ENCODE peak calls at places on chromosome 5, in seven cellular contexts. K is spleen, J is prostate gland, G is stomach, O is uterus, Y is vagina, B is body of pancreas. A is an unnamed sample.

GRCh38 chr5:36575367-36575781 is 31.0 kb upstream of the SLC1A3 start:
- DNase-seq in K (no peak), J (no peak), G (no peak), O (no peak), Y (no peak), B (no peak), A (no peak)

GRCh38 chr5:116766470-116766947 is 191.9 kb upstream of the SEMA6A start:
- DNase-seq in K (no peak), J (no peak), G (no peak), O (peak), Y (peak), B (peak), A (peak)

GRCh38 chr5:141476132-141476909 is 555 bp downstream of the PCDHGC3 start:
- DNase-seq in K (no peak), J (peak), G (peak), O (peak), Y (no peak), B (peak), A (peak)

GRCh38 chr5:59722875-59723274 is 170.7 kb downstream of the PDE4D start:
- DNase-seq in K (no peak), J (no peak), G (no peak), O (no peak), Y (no peak), B (no peak), A (no peak)

GRCh38 chr5:9059920-9060691 is 485.8 kb downstream of the SEMA5A start:
- DNase-seq in K (no peak), J (peak), G (no peak), O (peak), Y (no peak), B (peak), A (no peak)

GRCh38 chr5:139803978-139804377 is 8.4 kb downstream of the PSD2 start:
- DNase-seq in K (no peak), J (no peak), G (no peak), O (no peak), Y (no peak), B (no peak), A (no peak)

GRCh38 chr5:61409568-61409967 is 77.5 kb downstream of the ZSWIM6 start:
- DNase-seq in K (no peak), J (no peak), G (no peak), O (no peak), Y (no peak), B (no peak), A (no peak)

GRCh38 chr5:170353011-170353890 is 35.9 kb downstream of the KCNMB1 start:
- DNase-seq in K (no peak), J (no peak), G (no peak), O (no peak), Y (no peak), B (peak), A (peak)

GRCh38 chr5:14449052-14449661 is 132.4 kb upstream of the OTULINL start:
- DNase-seq in K (no peak), J (no peak), G (no peak), O (peak), Y (no peak), B (no peak), A (no peak)

GRCh38 chr5:143657814-143658395 is 154.1 kb upstream of the HMHB1 start:
- DNase-seq in K (no peak), J (no peak), G (no peak), O (no peak), Y (no peak), B (no peak), A (no peak)

GRCh38 chr5:72498284-72498683 is 8.9 kb downstream of the ZNF366 start:
- DNase-seq in K (no peak), J (no peak), G (no peak), O (no peak), Y (no peak), B (no peak), A (no peak)

GRCh38 chr5:72497823-72498222 is 9.4 kb downstream of the ZNF366 start:
- DNase-seq in K (no peak), J (no peak), G (no peak), O (no peak), Y (no peak), B (no peak), A (no peak)

GRCh38 chr5:72499090-72499489 is 8.1 kb downstream of the ZNF366 start:
- DNase-seq in K (no peak), J (no peak), G (no peak), O (no peak), Y (peak), B (no peak), A (no peak)

GRCh38 chr5:72499730-72500129 is 7.5 kb downstream of the ZNF366 start:
- DNase-seq in K (no peak), J (no peak), G (no peak), O (peak), Y (peak), B (no peak), A (no peak)

DNA sequence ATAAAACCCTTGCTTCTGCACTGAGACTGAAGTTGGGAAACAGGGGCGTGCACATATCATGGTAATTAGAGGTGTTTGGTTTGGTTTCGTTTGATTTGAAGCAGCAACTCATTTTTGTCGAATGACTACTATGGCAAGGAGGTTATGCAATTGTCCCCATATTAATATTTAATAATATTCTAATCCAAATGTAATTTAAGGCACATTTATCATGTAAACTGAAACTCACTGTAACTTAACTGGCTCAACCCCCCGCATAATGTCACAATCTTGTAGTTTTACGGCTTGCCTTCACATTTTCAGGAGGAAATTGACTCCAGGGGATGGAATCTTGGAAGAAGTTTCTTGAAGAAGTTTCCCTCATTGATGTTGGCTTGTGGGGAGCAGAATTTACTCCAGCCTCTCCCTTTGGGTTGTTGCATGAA is 12.5 kb downstream of the ZNF366 start:
- DNase-seq in K (no peak), J (no peak), G (no peak), O (no peak), Y (no peak), B (no peak), A (no peak)
- H3K4me3 ChIP-seq in K (no peak), J (no peak), G (no peak), O (no peak), Y (no peak), B (no peak), A (no peak)

DNA sequence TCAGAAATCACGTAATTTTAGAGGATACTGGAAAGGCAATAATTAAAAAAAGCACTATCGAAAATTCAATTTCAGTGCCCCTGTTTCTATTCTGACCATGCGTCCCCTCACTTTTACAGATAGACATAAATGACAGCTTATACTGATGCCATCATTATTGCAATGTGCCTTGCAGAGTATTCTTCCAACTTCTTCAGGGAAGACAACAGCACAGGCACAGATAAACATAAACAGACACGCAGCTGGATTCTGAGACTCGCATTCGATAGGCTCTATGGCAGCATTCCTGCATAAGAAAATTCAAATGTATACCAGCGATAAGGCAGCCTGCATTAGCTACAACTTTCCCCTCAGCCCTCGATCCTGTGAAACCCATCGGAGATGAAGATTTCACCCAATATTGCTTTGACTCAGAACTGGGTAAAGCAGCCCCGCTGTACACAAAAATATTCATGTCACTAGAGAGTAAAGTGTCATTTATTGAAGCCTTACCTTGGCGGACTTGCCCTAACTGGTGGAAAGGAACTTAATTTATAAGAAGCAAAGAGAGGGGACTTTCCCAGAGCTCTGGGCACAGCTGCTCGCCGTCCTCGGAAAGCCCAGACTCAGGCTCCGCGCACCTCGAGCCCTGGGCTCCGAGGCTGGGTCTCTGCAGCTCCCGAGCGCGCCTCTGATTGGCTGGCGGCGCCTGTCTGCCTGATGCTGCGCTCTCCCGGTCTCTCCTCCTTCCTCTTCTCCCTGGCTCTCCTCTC is at the start of gene CDH18:
- DNase-seq in K (peak), J (peak), G (peak), O (no peak), Y (no peak), B (peak), A (peak)
- H3K27ac ChIP-seq in K (no peak), J (no peak), G (no peak), O (no peak), Y (no peak), B (no peak), A (no peak)

GRCh38 chr5:151144922-151145321 is 12.7 kb downstream of the ANXA6 start:
- DNase-seq in K (no peak), J (no peak), G (no peak), O (no peak), Y (no peak), B (no peak), A (no peak)
- TF ChIP-seq POLR2A in K (no peak), J (no peak), G (no peak), O (no peak), Y (no peak), B (no peak), A (no peak)

DNA sequence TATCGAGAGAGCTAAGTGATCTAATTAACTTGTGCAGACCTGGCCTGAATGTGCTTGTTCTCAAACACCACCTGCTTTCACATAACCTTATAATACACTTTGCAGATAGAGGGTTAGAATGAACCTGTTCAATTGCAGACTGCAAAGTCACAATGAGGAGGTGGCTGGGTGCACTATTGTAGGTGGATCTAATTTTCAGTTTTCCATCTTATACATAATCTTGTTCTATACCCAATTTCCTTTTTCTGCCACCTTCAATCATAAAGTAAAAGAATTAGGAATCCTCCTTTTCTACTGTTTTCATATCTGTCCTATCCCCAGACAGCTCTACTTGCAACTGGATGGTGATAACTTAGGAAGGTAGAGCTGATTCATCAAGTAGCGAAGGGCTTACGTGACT is 68.8 kb upstream of the APC start:
- DNase-seq in K (no peak), J (no peak), G (no peak), O (no peak), Y (no peak), B (no peak), A (no peak)
- H3K4me3 ChIP-seq in K (no peak), J (no peak), G (no peak), O (no peak), Y (no peak), B (no peak), A (no peak)

DNA sequence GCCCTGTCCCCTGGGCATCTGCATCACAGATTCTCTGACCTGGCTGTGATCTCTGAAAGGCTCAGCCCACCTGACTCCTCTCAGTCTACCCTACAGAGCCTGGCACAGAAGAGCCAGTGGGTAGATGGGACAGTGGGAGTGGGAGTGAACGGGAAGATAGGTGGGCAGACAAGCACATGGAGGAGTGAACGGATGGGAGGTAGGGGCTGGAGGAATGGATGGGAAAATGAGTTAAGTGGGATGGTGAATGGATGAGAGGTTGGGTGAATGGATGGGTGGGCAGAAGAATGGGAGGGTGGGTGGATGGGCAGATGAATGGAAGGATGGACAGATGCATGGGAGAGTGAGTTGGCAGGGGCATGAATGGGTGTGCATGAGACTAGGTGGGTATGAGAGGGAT is 18.8 kb downstream of the STK10 start:
- DNase-seq in K (no peak), J (no peak), G (no peak), O (no peak), Y (no peak), B (no peak), A (no peak)
- H3K27ac ChIP-seq in K (no peak), J (no peak), G (no peak), O (no peak), Y (no peak), B (no peak), A (no peak)

DNA sequence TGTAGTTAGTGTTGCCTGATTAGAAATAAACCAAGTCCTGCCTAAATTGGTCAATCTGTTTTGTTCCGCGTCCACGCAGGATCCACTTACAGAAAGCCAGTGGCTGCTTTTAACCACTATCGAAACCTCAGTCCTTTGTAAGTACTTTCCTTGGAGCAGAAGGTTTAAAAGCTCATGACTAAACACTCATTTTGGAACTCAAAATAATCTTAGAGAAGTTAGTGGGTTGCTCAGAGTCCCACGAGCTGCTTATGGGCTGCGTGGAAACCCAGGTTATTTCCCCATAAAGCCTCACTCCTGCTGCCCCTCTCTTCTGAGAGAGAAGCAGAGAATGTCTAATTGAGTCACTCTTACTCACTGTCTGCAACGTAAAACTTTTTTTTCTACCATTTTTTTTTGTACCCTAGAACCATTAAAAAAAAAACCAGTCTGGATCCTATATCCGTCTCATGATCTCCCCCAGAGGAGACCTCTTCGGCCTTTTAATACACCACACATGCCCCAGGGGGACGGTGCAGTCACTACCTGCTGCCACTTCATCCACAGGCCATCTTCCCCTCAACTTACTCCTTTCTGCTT is 7.5 kb downstream of the BASP1 start:
- DNase-seq in K (no peak), J (no peak), G (no peak), O (no peak), Y (no peak), B (no peak), A (no peak)
- TF ChIP-seq POLR2A in K (no peak), J (no peak), G (no peak), O (no peak), Y (no peak), B (no peak), A (no peak)

GRCh38 chr5:124720589-124720988 is 25.9 kb downstream of the ZNF608 start:
- DNase-seq in K (no peak), J (no peak), G (no peak), O (no peak), Y (no peak), B (no peak), A (no peak)

GRCh38 chr5:124718376-124718775 is 28.1 kb downstream of the ZNF608 start:
- DNase-seq in K (no peak), J (no peak), G (no peak), O (no peak), Y (no peak), B (peak), A (no peak)

GRCh38 chr5:124716169-124716568 is 30.3 kb downstream of the ZNF608 start:
- DNase-seq in K (no peak), J (no peak), G (no peak), O (no peak), Y (no peak), B (no peak), A (no peak)

GRCh38 chr5:124721336-124721735 is 25.1 kb downstream of the ZNF608 start:
- DNase-seq in K (no peak), J (no peak), G (no peak), O (no peak), Y (no peak), B (no peak), A (no peak)

GRCh38 chr5:124719346-124719967 is 27.0 kb downstream of the ZNF608 start:
- DNase-seq in K (no peak), J (no peak), G (no peak), O (no peak), Y (no peak), B (no peak), A (no peak)
- H3K4me3 ChIP-seq in K (no peak), J (no peak), G (no peak), O (no peak), Y (no peak), B (no peak), A (no peak)

GRCh38 chr5:90940227-90940995 is 381.8 kb downstream of the ADGRV1 start:
- DNase-seq in K (no peak), J (no peak), G (no peak), O (no peak), Y (no peak), B (peak), A (no peak)
- H3K27ac ChIP-seq in K (no peak), J (no peak), G (no peak), O (no peak), Y (no peak), B (no peak), A (peak)

A was measured in sigmoid colon.